ENCODE peak calls at places on chromosomes 11 and 22, in four cellular contexts. M, T, I and Z are unnamed samples.

GRCh38 chr11:121575250-121575962 is 122.6 kb upstream of the SORL1-AS1 start:
- DNase-seq in M (peak), I (no peak), T (no peak), Z (no peak)

GRCh38 chr11:69913591-69914285 is 94.5 kb upstream of the FGF3 start:
- DNase-seq in T (no peak), M (no peak), I (no peak), Z (no peak)

GRCh38 chr11:101487775-101488174 is 96.0 kb downstream of the TRPC6 start:
- DNase-seq in M (peak), I (no peak), T (no peak), Z (no peak)

GRCh38 chr11:43681543-43681942 is 1.0 kb downstream of the HSD17B12 start:
- DNase-seq in M (no peak), I (no peak), T (no peak), Z (peak)

GRCh38 chr11:102587722-102588121 is 37.4 kb downstream of the MMP20 start:
- DNase-seq in I (no peak), M (no peak), T (no peak), Z (no peak)

GRCh38 chr11:71294846-71295600 is 42.6 kb upstream of the SHANK2 start:
- DNase-seq in I (no peak), T (no peak), M (no peak), Z (no peak)

GRCh38 chr22:44755956-44756361 is 3.6 kb downstream of the ARHGAP8 start:
- DNase-seq in T (no peak), M (no peak), I (no peak), Z (peak)

GRCh38 chr11:131978351-131978750 is 607.9 kb downstream of the NTM start:
- DNase-seq in I (no peak), T (no peak), M (no peak), Z (peak)

GRCh38 chr11:113697798-113698407 is 8.2 kb downstream of the TMPRSS5 start:
- DNase-seq in T (no peak), M (no peak), I (no peak), Z (no peak)

GRCh38 chr11:64924910-64925284 is 408 bp downstream of the PPP2R5B start:
- DNase-seq in I (no peak), T (no peak), M (no peak), Z (peak)

GRCh38 chr11:119334173-119334930 is at the start of gene RNF26:
- DNase-seq in I (peak), M (peak), T (peak), Z (peak)

GRCh38 chr11:81874627-81875026 is 859.0 kb downstream of the FAM181B start:
- DNase-seq in M (no peak), I (no peak), T (no peak), Z (peak)

GRCh38 chr22:39176673-39177455 is 24.4 kb upstream of the CBX7 start:
- DNase-seq in I (no peak), T (no peak), M (no peak), Z (peak)

GRCh38 chr22:46547883-46548244 is 10.4 kb upstream of the CELSR1 start:
- DNase-seq in I (no peak), M (peak), T (no peak), Z (no peak)

GRCh38 chr11:15613799-15614198 is 499.1 kb downstream of the INSC start:
- DNase-seq in M (no peak), I (no peak), T (no peak), Z (no peak)

GRCh38 chr22:38872172-38872830 is at the start of gene CBX6:
- DNase-seq in T (peak), I (peak), M (peak), Z (peak)

GRCh38 chr11:63999349-64000025 is 13.2 kb downstream of the OTUB1 start:
- DNase-seq in I (peak), M (no peak), T (peak), Z (peak)

GRCh38 chr11:85620243-85620642 is 6.9 kb downstream of the DLG2 start:
- DNase-seq in M (no peak), I (no peak), T (no peak), Z (no peak)

GRCh38 chr11:31798057-31799035 is 12.8 kb downstream of the PAX6 start:
- DNase-seq in T (no peak), I (no peak), M (no peak), Z (peak)

GRCh38 chr11:77069336-77069968 is 2.7 kb downstream of the CAPN5 start:
- DNase-seq in M (no peak), I (no peak), T (no peak), Z (no peak)

GRCh38 chr11:15935370-15935769 is 421.0 kb downstream of the SOX6 start:
- DNase-seq in T (no peak), M (no peak), I (no peak), Z (no peak)

GRCh38 chr11:74462009-74462408 is 5.3 kb downstream of the KCNE3 start:
- DNase-seq in I (no peak), M (no peak), T (no peak), Z (peak)

GRCh38 chr22:23373601-23374000 is 193.3 kb downstream of the BCR start:
- DNase-seq in I (no peak), M (no peak), T (no peak), Z (no peak)

GRCh38 chr22:29609139-29609538 is 5.7 kb downstream of the NF2 start:
- DNase-seq in I (no peak), M (no peak), T (no peak), Z (peak)

GRCh38 chr11:2464451-2465165 is 19.8 kb downstream of the KCNQ1 start:
- DNase-seq in M (no peak), T (no peak), I (no peak), Z (no peak)

GRCh38 chr11:73652856-73653559 is 6.6 kb downstream of the PLEKHB1 start:
- DNase-seq in I (no peak), T (no peak), M (no peak), Z (no peak)

GRCh38 chr11:2275334-2276279 is 5.2 kb upstream of the ASCL2 start:
- DNase-seq in T (no peak), M (no peak), I (no peak), Z (no peak)

GRCh38 chr11:44916797-44917196 is 33.9 kb downstream of the TP53I11 start:
- DNase-seq in T (no peak), M (no peak), I (no peak), Z (no peak)

GRCh38 chr11:5689551-5689983 is at the start of gene TRIM22:
- DNase-seq in I (peak), T (no peak), M (no peak), Z (peak)

GRCh38 chr11:15276616-15277015 is 161.9 kb downstream of the INSC start:
- DNase-seq in M (no peak), T (peak), I (no peak), Z (peak)

GRCh38 chr11:8913961-8914660 is 3.1 kb downstream of the AKIP1 start:
- DNase-seq in I (peak), M (no peak), T (no peak), Z (peak)

GRCh38 chr11:117546431-117547160 is 218.9 kb downstream of the CEP164 start:
- DNase-seq in T (no peak), M (no peak), I (no peak), Z (no peak)

GRCh38 chr22:31093090-31093850 is 12.2 kb downstream of the SMTN start:
- DNase-seq in T (no peak), M (no peak), I (no peak), Z (no peak)

GRCh38 chr22:42794551-42795510 is 62.2 kb downstream of the ARFGAP3 start:
- DNase-seq in M (no peak), I (no peak), T (no peak), Z (peak)

GRCh38 chr22:48492371-48493320 is 1335.0 kb downstream of the BRD1 start:
- DNase-seq in T (peak), I (peak), M (peak), Z (peak)

GRCh38 chr11:61392991-61393595 is 706 bp downstream of the TMEM216 start:
- DNase-seq in I (peak), M (no peak), T (no peak), Z (peak)

GRCh38 chr11:70695086-70695960 is 297.0 kb downstream of the CTTN start:
- DNase-seq in M (no peak), I (no peak), T (no peak), Z (no peak)